ENCODE peak calls at places on chromosomes 16 and 17, in four cellular contexts. One of them, this sample, is unnamed.
A peak's percentile ranks its signal among the peaks of the same experiment; 100 is the strongest.

GRCh38 chr16:84239910-84240309 is at the start of gene KCNG4:
- DNase-seq in GM12878: no peak
- DNase-seq in K562: no peak
- DNase-seq in HepG2: no peak
- DNase-seq in this sample: no peak

GRCh38 chr17:56545056-56545455 is 48.4 kb upstream of the NOG start:
- DNase-seq in K562: no peak
- DNase-seq in HepG2: no peak
- DNase-seq in GM12878: no peak
- DNase-seq in this sample: no peak

GRCh38 chr16:84992700-84993075 is 18.6 kb downstream of the ZDHHC7 start:
- DNase-seq in K562: no peak
- DNase-seq in GM12878: no peak
- DNase-seq in HepG2: no peak
- DNase-seq in this sample: no peak

GRCh38 chr17:62605588-62605987 is 21.9 kb upstream of the MRC2 start:
- DNase-seq in K562: no peak
- DNase-seq in GM12878: no peak
- DNase-seq in HepG2: no peak
- DNase-seq in this sample: no peak

GRCh38 chr17:7697828-7698588 is 7.0 kb upstream of the EFNB3 start:
- DNase-seq in HepG2: no peak
- DNase-seq in K562: no peak
- DNase-seq in GM12878: no peak
- DNase-seq in this sample: no peak

GRCh38 chr17:4469552-4469951 is 29.1 kb upstream of the SPNS2 start:
- DNase-seq in HepG2: no peak
- DNase-seq in GM12878: no peak
- DNase-seq in K562: no peak
- DNase-seq in this sample: no peak

GRCh38 chr17:41521574-41522261 is 3.0 kb upstream of the KRT15 start:
- DNase-seq in K562: peak; percentile 64
- DNase-seq in GM12878: no peak
- DNase-seq in HepG2: peak; percentile 81
- DNase-seq in this sample: peak; percentile 57

GRCh38 chr17:42679001-42679491 is 2.3 kb upstream of the PLEKHH3 start:
- DNase-seq in HepG2: peak; percentile 66
- DNase-seq in K562: peak; percentile 64
- DNase-seq in GM12878: no peak
- DNase-seq in this sample: no peak

GRCh38 chr17:32492281-32492623 is 5.5 kb downstream of the CDK5R1 start:
- DNase-seq in GM12878: no peak
- DNase-seq in HepG2: no peak
- DNase-seq in K562: no peak
- DNase-seq in this sample: no peak

GRCh38 chr16:50501251-50501650 is 46.9 kb upstream of the NKD1 start:
- DNase-seq in HepG2: no peak
- DNase-seq in K562: no peak
- DNase-seq in GM12878: no peak
- DNase-seq in this sample: no peak

GRCh38 chr17:76969598-76970172 is 101.5 kb downstream of the MGAT5B start:
- DNase-seq in K562: no peak
- DNase-seq in HepG2: no peak
- DNase-seq in GM12878: no peak
- DNase-seq in this sample: peak; percentile 75

GRCh38 chr16:70703041-70703834 is 17.4 kb upstream of the MTSS2 start:
- DNase-seq in HepG2: peak; percentile 79
- DNase-seq in K562: peak; percentile 50
- DNase-seq in GM12878: no peak
- DNase-seq in this sample: peak; percentile 45

GRCh38 chr17:59504821-59505220 is 60.6 kb upstream of the DHX40 start:
- DNase-seq in K562: no peak
- DNase-seq in HepG2: no peak
- DNase-seq in GM12878: no peak
- DNase-seq in this sample: no peak

GRCh38 chr17:38430316-38430715 is 2.1 kb downstream of the ARHGAP23 start:
- DNase-seq in GM12878: no peak
- DNase-seq in HepG2: no peak
- DNase-seq in K562: no peak
- DNase-seq in this sample: no peak

GRCh38 chr16:1431497-1432270 is 806 bp downstream of the PERCC1 start:
- DNase-seq in K562: no peak
- DNase-seq in GM12878: no peak
- DNase-seq in HepG2: no peak
- DNase-seq in this sample: no peak

GRCh38 chr17:21001111-21001812 is 41.5 kb downstream of the USP22 start:
- DNase-seq in HepG2: no peak
- DNase-seq in GM12878: no peak
- DNase-seq in K562: no peak
- DNase-seq in this sample: no peak

GRCh38 chr17:62760888-62761267 is 47.2 kb downstream of the MARCHF10 start:
- DNase-seq in HepG2: no peak
- DNase-seq in K562: no peak
- DNase-seq in GM12878: no peak
- DNase-seq in this sample: no peak

GRCh38 chr17:70780031-70780430 is 610.7 kb downstream of the KCNJ2 start:
- DNase-seq in GM12878: no peak
- DNase-seq in HepG2: no peak
- DNase-seq in K562: no peak
- DNase-seq in this sample: no peak

GRCh38 chr16:82146957-82147356 is 23.1 kb downstream of the MPHOSPH6 start:
- DNase-seq in GM12878: no peak
- DNase-seq in K562: no peak
- DNase-seq in HepG2: peak; percentile 19
- DNase-seq in this sample: no peak
- TF ChIP-seq ETV6 in GM12878: no peak
- TF ChIP-seq ETV6 in K562: no peak
- TF ChIP-seq ETV6 in HepG2: no peak
- TF ChIP-seq ETV6 in this sample: no peak

GRCh38 chr16:3472878-3473595 is 22.3 kb downstream of the C16orf90 start:
- DNase-seq in K562: no peak
- DNase-seq in GM12878: no peak
- DNase-seq in HepG2: no peak
- DNase-seq in this sample: no peak

GRCh38 chr16:3469736-3470135 is 25.6 kb downstream of the C16orf90 start:
- DNase-seq in GM12878: no peak
- DNase-seq in K562: no peak
- DNase-seq in HepG2: no peak
- DNase-seq in this sample: no peak

GRCh38 chr16:3470723-3471122 is 24.6 kb downstream of the C16orf90 start:
- DNase-seq in GM12878: no peak
- DNase-seq in K562: no peak
- DNase-seq in HepG2: no peak
- DNase-seq in this sample: no peak

GRCh38 chr16:3474136-3474779 is 21.0 kb downstream of the C16orf90 start:
- DNase-seq in HepG2: no peak
- DNase-seq in GM12878: no peak
- DNase-seq in K562: peak; percentile 60
- DNase-seq in this sample: no peak

GRCh38 chr16:3471518-3472176 is 23.6 kb downstream of the C16orf90 start:
- DNase-seq in HepG2: no peak
- DNase-seq in GM12878: no peak
- DNase-seq in K562: no peak
- DNase-seq in this sample: no peak
- TF ChIP-seq ETV6 in HepG2: no peak
- TF ChIP-seq ETV6 in GM12878: no peak
- TF ChIP-seq ETV6 in K562: no peak
- TF ChIP-seq ETV6 in this sample: no peak

DNA sequence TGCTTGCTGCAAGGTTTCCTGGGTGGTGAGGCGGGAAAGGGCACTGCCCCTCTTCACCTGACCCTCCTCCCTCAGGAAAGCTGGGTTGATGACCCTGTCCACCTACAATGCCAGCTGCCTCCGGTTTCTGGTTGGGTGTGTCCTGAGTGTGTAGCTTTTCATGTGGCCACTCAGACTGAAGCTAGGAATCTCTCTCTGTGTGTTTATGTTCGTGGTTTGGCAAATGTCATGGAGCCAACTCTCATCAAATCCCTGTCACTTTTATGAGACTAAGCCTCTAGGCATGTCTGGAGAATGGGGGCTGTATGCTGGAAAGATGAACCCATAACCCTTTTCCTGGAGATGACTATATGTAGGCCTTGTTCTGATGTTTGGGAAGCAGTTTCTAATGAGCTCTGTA is 17.1 kb downstream of the PLEKHG4 start:
- DNase-seq in HepG2: no peak
- DNase-seq in GM12878: no peak
- DNase-seq in K562: no peak
- DNase-seq in this sample: no peak
- TF ChIP-seq ETV6 in HepG2: no peak
- TF ChIP-seq ETV6 in GM12878: no peak
- TF ChIP-seq ETV6 in K562: no peak
- TF ChIP-seq ETV6 in this sample: no peak

GRCh38 chr17:64777413-64778101 is 115.5 kb upstream of the SMURF2 start:
- DNase-seq in HepG2: no peak
- DNase-seq in GM12878: no peak
- DNase-seq in K562: no peak
- DNase-seq in this sample: no peak

GRCh38 chr17:64780096-64781012 is 118.2 kb upstream of the SMURF2 start:
- DNase-seq in HepG2: no peak
- DNase-seq in K562: no peak
- DNase-seq in GM12878: no peak
- DNase-seq in this sample: peak; percentile 87

GRCh38 chr17:64778102-64778366 is 115.9 kb upstream of the SMURF2 start:
- DNase-seq in GM12878: no peak
- DNase-seq in HepG2: no peak
- DNase-seq in K562: no peak
- DNase-seq in this sample: no peak

GRCh38 chr17:64779344-64780095 is 117.4 kb upstream of the SMURF2 start:
- DNase-seq in GM12878: no peak
- DNase-seq in HepG2: no peak
- DNase-seq in K562: no peak
- DNase-seq in this sample: peak; percentile 62

DNA sequence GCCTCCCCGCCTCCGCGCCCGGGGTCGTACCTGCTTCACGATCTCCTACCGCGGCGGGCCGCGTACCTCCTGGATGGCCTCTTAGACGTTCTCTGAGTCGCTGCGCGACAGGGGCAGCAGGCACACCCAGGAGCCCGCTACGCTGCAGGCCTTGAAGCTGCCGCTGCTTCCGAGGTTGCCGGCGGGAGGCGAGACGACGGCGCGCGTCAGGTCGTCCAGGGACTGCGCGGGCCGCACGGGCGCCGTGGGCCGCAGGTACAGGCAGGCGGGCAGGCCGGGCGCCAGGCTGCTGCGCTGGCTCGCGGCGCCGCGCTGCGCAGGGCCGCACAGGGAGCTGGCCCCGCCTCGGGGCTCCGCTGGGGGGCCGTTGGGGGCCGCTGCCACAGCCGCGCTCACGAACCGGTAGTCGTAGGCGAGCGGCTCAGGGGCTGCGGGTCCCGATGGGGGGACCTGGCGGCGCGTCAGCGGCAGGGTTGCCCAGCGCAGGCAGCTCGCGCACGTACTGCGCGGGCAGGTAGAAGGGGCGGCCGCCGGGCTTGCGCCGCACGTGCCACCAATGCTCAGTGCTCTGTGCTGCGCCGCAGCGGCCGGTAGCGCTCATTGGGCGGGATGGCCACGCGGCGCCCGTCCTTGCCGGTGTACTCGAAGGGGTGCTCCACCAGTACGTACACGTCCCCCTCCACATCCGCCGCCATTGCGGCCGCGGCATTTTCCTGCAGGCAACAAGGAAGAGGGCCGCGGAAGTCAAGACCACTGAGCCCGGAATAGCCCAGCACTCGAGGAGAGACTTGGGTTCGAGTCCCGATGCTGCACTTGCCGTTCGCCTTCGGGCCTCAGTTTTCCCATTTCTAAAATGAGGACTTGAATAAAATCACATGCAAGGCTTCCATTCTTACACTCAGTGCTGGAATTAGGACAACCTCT is 116.5 kb upstream of the SMURF2 start:
- DNase-seq in GM12878: no peak
- DNase-seq in K562: no peak
- DNase-seq in HepG2: no peak
- DNase-seq in this sample: peak; percentile 65
- TF ChIP-seq ETV6 in GM12878: no peak
- TF ChIP-seq ETV6 in K562: no peak
- TF ChIP-seq ETV6 in HepG2: no peak
- TF ChIP-seq ETV6 in this sample: no peak